ENCODE peak calls at places on chromosomes 16 and 17, in eight cellular contexts. A is naive thymus-derived CD8-positive, alpha-beta T cell; C is HS-5; D is tibial artery; J is CD8-positive, alpha-beta T cell; F is spleen; R is MV-4-11; S is stimulated activated CD4-positive, alpha-beta T cell treated with anti-CD3 and anti-CD28 coated beads, Interleukin-1b, Interleukin-23, amount 100 ng/mL, for 24 hours. M is an unnamed sample.

GRCh38 chr16:51994597-51994996 is 552.3 kb downstream of the TOX3 start:
- DNase-seq in R (no peak), S (no peak), F (no peak), J (no peak), A (no peak), D (no peak), C (no peak), M (no peak)

GRCh38 chr16:21228473-21228872 is 5.0 kb upstream of the ANKS4B start:
- DNase-seq in S (no peak), C (no peak), D (no peak), A (no peak), F (no peak), J (no peak), R (no peak), M (no peak)

GRCh38 chr16:52852978-52853377 is 199.7 kb downstream of the CHD9NB start:
- DNase-seq in A (no peak), S (no peak), D (no peak), R (no peak), J (no peak), C (no peak), F (no peak), M (no peak)

GRCh38 chr17:72336026-72336803 is 215.4 kb downstream of the SOX9 start:
- DNase-seq in D (no peak), S (no peak), R (no peak), A (no peak), C (no peak), F (no peak), J (no peak), M (no peak)

GRCh38 chr17:18262641-18263040 is 2.2 kb downstream of the MIEF2 start:
- DNase-seq in F (peak), R (no peak), A (no peak), D (no peak), J (no peak), S (no peak), C (no peak), M (no peak)

GRCh38 chr17:60304502-60304901 is 87.4 kb downstream of the USP32 start:
- DNase-seq in S (no peak), D (no peak), C (no peak), F (no peak), R (no peak), J (no peak), A (no peak), M (no peak)

GRCh38 chr16:86351041-86351784 is 159.1 kb upstream of the FOXF1 start:
- DNase-seq in C (no peak), R (no peak), S (no peak), F (no peak), A (no peak), D (no peak), J (no peak), M (no peak)

GRCh38 chr17:70519300-70519699 is 350.0 kb downstream of the KCNJ2 start:
- DNase-seq in D (no peak), A (no peak), C (no peak), J (no peak), R (no peak), S (no peak), F (no peak), M (no peak)

GRCh38 chr17:4944163-4944553 is 4.1 kb downstream of the RNF167 start:
- DNase-seq in S (no peak), C (no peak), D (no peak), A (peak), J (no peak), R (peak), F (peak), M (no peak)

GRCh38 chr17:9956474-9957131 is 51.5 kb upstream of the RCVRN start:
- DNase-seq in C (no peak), F (no peak), R (no peak), D (no peak), S (no peak), A (no peak), J (no peak), M (no peak)

GRCh38 chr17:39591958-39592954 is 15.5 kb downstream of the NEUROD2 start:
- DNase-seq in S (peak), A (no peak), C (no peak), R (no peak), J (no peak), F (no peak), D (no peak), M (no peak)

GRCh38 chr16:20938426-20938825 is 37.9 kb downstream of the LYRM1 start:
- DNase-seq in F (no peak), A (no peak), C (peak), S (no peak), R (peak), D (no peak), J (no peak), M (no peak)

GRCh38 chr16:51509336-51509735 is 358.3 kb upstream of the SALL1 start:
- DNase-seq in C (no peak), D (no peak), F (no peak), R (no peak), S (no peak), A (no peak), J (no peak), M (no peak)

GRCh38 chr17:74502866-74503265 is 28.4 kb downstream of the CD300LB start:
- DNase-seq in A (no peak), S (no peak), R (peak), C (no peak), J (no peak), D (no peak), F (no peak), M (no peak)

GRCh38 chr17:66858182-66859083 is 23.5 kb downstream of the CACNG5 start:
- DNase-seq in A (no peak), D (no peak), S (no peak), C (no peak), F (no peak), R (no peak), J (no peak), M (no peak)

GRCh38 chr16:11494433-11494832 is 92.3 kb downstream of the LITAF start:
- DNase-seq in J (no peak), A (no peak), C (no peak), R (no peak), S (no peak), D (no peak), F (no peak), M (no peak)

GRCh38 chr16:87318158-87318644 is 1.0 kb upstream of the C16orf95 start:
- DNase-seq in C (no peak), F (peak), R (no peak), J (no peak), D (no peak), S (no peak), A (no peak), M (no peak)

GRCh38 chr16:28162326-28162877 is 49.4 kb downstream of the XPO6 start:
- DNase-seq in A (no peak), F (no peak), C (no peak), S (no peak), D (no peak), J (no peak), R (no peak), M (no peak)

GRCh38 chr16:52191533-52192134 is 355.3 kb downstream of the TOX3 start:
- DNase-seq in C (no peak), F (peak), S (peak), D (peak), R (peak), J (peak), A (peak), M (peak)

GRCh38 chr16:78443780-78444422 is 344.4 kb downstream of the WWOX start:
- DNase-seq in R (peak), J (no peak), A (no peak), C (no peak), F (no peak), S (no peak), D (peak), M (no peak)